ENCODE peak calls at places on chromosome 15, in six cellular contexts. X is Calu3, W is B cell, C is endothelial cell, V is progenitor cell of endocrine pancreas, P is GM13976. O is an unnamed sample.

GRCh38 chr15:89335289-89336041 is 841 bp upstream of the POLG start:
- DNase-seq in C (peak; percentile 51), W (no peak), V (peak; percentile 36), X (no peak), P (no peak), O (no peak)

GRCh38 chr15:95733931-95734330 is 596.6 kb upstream of the NR2F2 start:
- DNase-seq in W (no peak), X (no peak), V (no peak), C (no peak), P (no peak), O (no peak)

GRCh38 chr15:67824900-67825879 is at the start of gene SKOR1:
- DNase-seq in V (no peak), C (peak; percentile 50), W (peak; percentile 73), P (peak; percentile 64), X (no peak), O (no peak)

GRCh38 chr15:69576035-69576526 is 123.5 kb downstream of the RPLP1 start:
- DNase-seq in C (peak; percentile 62), V (no peak), X (peak; percentile 88), W (peak; percentile 73), P (peak; percentile 45), O (peak; percentile 41)

GRCh38 chr15:34581043-34581365 is 2.4 kb downstream of the GOLGA8B start:
- DNase-seq in P (no peak), V (no peak), C (no peak), W (no peak), X (no peak), O (no peak)

GRCh38 chr15:28084547-28084946 is 14.6 kb downstream of the OCA2 start:
- DNase-seq in P (no peak), C (no peak), W (no peak), X (no peak), V (no peak), O (no peak)

GRCh38 chr15:60583194-60583593 is 104.3 kb upstream of the ICE2 start:
- DNase-seq in P (no peak), V (no peak), C (no peak), X (no peak), W (no peak), O (no peak)

GRCh38 chr15:93042691-93043378 is 46.2 kb downstream of the RGMA start:
- DNase-seq in X (no peak), P (no peak), W (no peak), C (no peak), V (no peak), O (no peak)

GRCh38 chr15:72468103-72468502 is 6.0 kb upstream of the ARIH1 start:
- DNase-seq in V (no peak), P (no peak), W (no peak), X (no peak), C (no peak), O (no peak)

GRCh38 chr15:78148392-78149067 is 632 bp upstream of the IDH3A start:
- DNase-seq in C (no peak), V (no peak), P (no peak), W (no peak), X (no peak), O (no peak)

GRCh38 chr15:96699871-96700401 is 369.4 kb downstream of the NR2F2 start:
- DNase-seq in W (no peak), C (no peak), X (no peak), V (no peak), P (no peak), O (no peak)

GRCh38 chr15:63379492-63380150 is 2.0 kb downstream of the CA12 start:
- DNase-seq in P (no peak), V (no peak), W (no peak), C (no peak), X (no peak), O (no peak)

GRCh38 chr15:65163041-65163440 is 22.1 kb downstream of the CLPX start:
- DNase-seq in C (no peak), W (no peak), V (no peak), X (no peak), P (no peak), O (no peak)

GRCh38 chr15:89526181-89526580 is 29.8 kb upstream of the RHCG start:
- DNase-seq in W (no peak), X (no peak), C (no peak), V (no peak), P (no peak), O (no peak)

GRCh38 chr15:96339662-96340347 is 9.3 kb downstream of the NR2F2 start:
- DNase-seq in P (no peak), V (no peak), C (no peak), W (no peak), X (no peak), O (no peak)

GRCh38 chr15:64903331-64903950 is 8.3 kb upstream of the ANKDD1A start:
- DNase-seq in C (no peak), X (no peak), W (no peak), V (no peak), P (no peak), O (no peak)

GRCh38 chr15:62407216-62407615 is 242.1 kb upstream of the C2CD4B start:
- DNase-seq in C (no peak), X (no peak), W (no peak), V (no peak), P (no peak), O (no peak)

GRCh38 chr15:56763496-56763895 is 30.2 kb upstream of the ZNF280D start:
- DNase-seq in V (no peak), W (no peak), P (no peak), X (no peak), C (no peak), O (no peak)

GRCh38 chr15:74795961-74796625 is 14.2 kb downstream of the CSK start:
- DNase-seq in X (no peak), W (no peak), C (no peak), V (no peak), P (no peak), O (no peak)

GRCh38 chr15:91965501-91966180 is 112.1 kb downstream of the SLCO3A1 start:
- DNase-seq in C (no peak), V (no peak), X (peak; percentile 77), P (no peak), W (no peak), O (no peak)

GRCh38 chr15:30940359-30940758 is 36.6 kb downstream of the FAN1 start:
- DNase-seq in W (no peak), X (no peak), P (no peak), V (no peak), C (no peak), O (no peak)

GRCh38 chr15:98288091-98288590 is 327.6 kb downstream of the ARRDC4 start:
- DNase-seq in W (no peak), X (no peak), C (no peak), V (no peak), P (no peak), O (no peak)

GRCh38 chr15:98289747-98290146 is 329.2 kb downstream of the ARRDC4 start:
- DNase-seq in P (no peak), W (no peak), C (no peak), V (no peak), X (no peak), O (no peak)

GRCh38 chr15:98294126-98294525 is 333.6 kb downstream of the ARRDC4 start:
- DNase-seq in W (no peak), P (no peak), V (no peak), C (no peak), X (no peak), O (no peak)

GRCh38 chr15:98296653-98297052 is 336.1 kb downstream of the ARRDC4 start:
- DNase-seq in W (no peak), C (no peak), P (no peak), X (no peak), V (no peak), O (no peak)

GRCh38 chr15:98292442-98293240 is 332.1 kb downstream of the ARRDC4 start:
- DNase-seq in X (peak; percentile 72), V (peak; percentile 78), C (peak; percentile 81), W (peak; percentile 22), P (peak; percentile 73), O (peak; percentile 64)
- TF ChIP-seq CTCF in X (peak; percentile 61), V (peak; percentile 86), C (peak; percentile 81), W (peak; percentile 15), P (peak; percentile 73), O (peak; percentile 60)

DNA sequence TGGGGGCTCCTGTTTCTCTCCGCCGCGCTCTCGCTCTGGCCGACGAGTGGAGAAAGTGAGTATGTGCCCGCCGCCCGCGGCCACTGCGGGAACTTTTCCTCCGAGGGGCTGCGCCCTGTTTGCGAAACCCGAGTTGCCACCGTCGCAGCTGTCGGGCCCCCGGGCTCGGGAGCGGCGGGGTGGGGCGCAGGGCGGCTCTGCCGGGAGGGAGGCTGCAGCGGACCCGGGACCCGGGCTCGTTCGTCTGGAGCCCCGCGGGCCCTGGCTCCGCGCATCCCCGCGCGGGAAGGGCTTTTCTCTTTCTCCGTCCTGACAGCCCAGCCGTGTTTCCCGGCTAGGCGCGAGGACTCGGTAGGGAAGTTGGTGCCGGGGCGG is 1.3 kb downstream of the IGF1R start:
- DNase-seq in P (no peak), X (peak; percentile 52), W (peak; percentile 70), V (peak; percentile 41), C (peak; percentile 38), O (no peak)
- TF ChIP-seq CTCF in P (no peak), X (no peak), W (no peak), V (peak; percentile 29), C (no peak), O (no peak)

GRCh38 chr15:83844742-83845141 is 190.8 kb downstream of the ADAMTSL3 start:
- DNase-seq in X (no peak), C (no peak), P (no peak), V (no peak), W (no peak), O (no peak)

GRCh38 chr15:83843511-83843910 is 189.6 kb downstream of the ADAMTSL3 start:
- DNase-seq in P (no peak), V (no peak), X (no peak), W (no peak), C (no peak), O (no peak)

GRCh38 chr15:83842281-83842680 is 188.4 kb downstream of the ADAMTSL3 start:
- DNase-seq in C (no peak), P (no peak), W (no peak), V (no peak), X (no peak), O (no peak)

GRCh38 chr15:83846847-83847246 is 192.9 kb downstream of the ADAMTSL3 start:
- DNase-seq in X (no peak), C (no peak), W (no peak), P (no peak), V (no peak), O (no peak)

GRCh38 chr15:83845230-83845629 is 191.3 kb downstream of the ADAMTSL3 start:
- DNase-seq in P (no peak), X (no peak), W (no peak), C (no peak), V (no peak), O (no peak)
- TF ChIP-seq CTCF in P (no peak), X (no peak), W (no peak), C (no peak), V (no peak), O (no peak)

GRCh38 chr15:83199288-83199687 is 8.3 kb downstream of the HDGFL3 start:
- DNase-seq in C (no peak), X (no peak), V (no peak), P (peak; percentile 53), W (no peak), O (peak; percentile 34)

GRCh38 chr15:83200162-83200561 is 7.5 kb downstream of the HDGFL3 start:
- DNase-seq in P (no peak), W (no peak), V (no peak), X (no peak), C (no peak), O (no peak)

GRCh38 chr15:83200589-83200988 is 7.0 kb downstream of the HDGFL3 start:
- DNase-seq in P (no peak), C (no peak), X (no peak), V (no peak), W (no peak), O (no peak)

GRCh38 chr15:83194527-83194926 is 13.1 kb downstream of the HDGFL3 start:
- DNase-seq in W (no peak), C (no peak), P (no peak), X (no peak), V (no peak), O (no peak)

GRCh38 chr15:83198476-83198875 is 9.1 kb downstream of the HDGFL3 start:
- DNase-seq in P (no peak), W (no peak), X (no peak), C (no peak), V (no peak), O (no peak)
- TF ChIP-seq CTCF in P (no peak), W (no peak), X (no peak), C (no peak), V (no peak), O (no peak)

O was measured in GM10248.